ENCODE peak calls at places on chromosome 10, in five cellular contexts. One of them, this sample, is unnamed.

GRCh38 chr10:127033569-127034175 is 128.4 kb downstream of the DOCK1 start:
- DNase-seq in osteoblast: no peak
- DNase-seq in brain microvascular endothelial cell: no peak
- DNase-seq in HCT116: no peak
- DNase-seq in neuronal stem cell: no peak
- DNase-seq in this sample: no peak

GRCh38 chr10:128047991-128048826 is 78.0 kb downstream of the MKI67 start:
- DNase-seq in osteoblast: peak; percentile 84
- DNase-seq in brain microvascular endothelial cell: peak; percentile 55
- DNase-seq in HCT116: no peak
- DNase-seq in neuronal stem cell: no peak
- DNase-seq in this sample: peak; percentile 39

GRCh38 chr10:117950408-117950807 is 96.3 kb downstream of the RAB11FIP2 start:
- DNase-seq in osteoblast: no peak
- DNase-seq in brain microvascular endothelial cell: no peak
- DNase-seq in HCT116: no peak
- DNase-seq in neuronal stem cell: no peak
- DNase-seq in this sample: no peak

GRCh38 chr10:127996586-127996985 is 89.7 kb downstream of the PTPRE start:
- DNase-seq in osteoblast: no peak
- DNase-seq in brain microvascular endothelial cell: no peak
- DNase-seq in HCT116: no peak
- DNase-seq in neuronal stem cell: no peak
- DNase-seq in this sample: no peak

GRCh38 chr10:36023939-36024338 is 381.8 kb upstream of the FZD8 start:
- DNase-seq in osteoblast: peak; percentile 77
- DNase-seq in brain microvascular endothelial cell: peak; percentile 88
- DNase-seq in HCT116: no peak
- DNase-seq in neuronal stem cell: no peak
- DNase-seq in this sample: no peak

GRCh38 chr10:63210611-63211196 is 77.6 kb downstream of the NRBF2 start:
- DNase-seq in osteoblast: no peak
- DNase-seq in brain microvascular endothelial cell: no peak
- DNase-seq in HCT116: no peak
- DNase-seq in neuronal stem cell: no peak
- DNase-seq in this sample: no peak

GRCh38 chr10:129774736-129775401 is 189.2 kb downstream of the EBF3 start:
- DNase-seq in osteoblast: peak; percentile 65
- DNase-seq in brain microvascular endothelial cell: no peak
- DNase-seq in HCT116: no peak
- DNase-seq in neuronal stem cell: no peak
- DNase-seq in this sample: no peak

GRCh38 chr10:22722770-22723169 is 8.4 kb upstream of the PIP4K2A start:
- DNase-seq in osteoblast: no peak
- DNase-seq in brain microvascular endothelial cell: no peak
- DNase-seq in HCT116: no peak
- DNase-seq in neuronal stem cell: no peak
- DNase-seq in this sample: no peak

GRCh38 chr10:58064714-58065528 is 202.8 kb downstream of the IPMK start:
- DNase-seq in osteoblast: peak; percentile 85
- DNase-seq in brain microvascular endothelial cell: peak; percentile 62
- DNase-seq in HCT116: peak; percentile 19
- DNase-seq in neuronal stem cell: peak; percentile 61
- DNase-seq in this sample: peak; percentile 45

GRCh38 chr10:69953851-69954250 is 98.8 kb upstream of the MACROH2A2 start:
- DNase-seq in osteoblast: no peak
- DNase-seq in brain microvascular endothelial cell: no peak
- DNase-seq in HCT116: no peak
- DNase-seq in neuronal stem cell: no peak
- DNase-seq in this sample: no peak

GRCh38 chr10:91493313-91493712 is 83.2 kb downstream of the HECTD2 start:
- DNase-seq in osteoblast: peak; percentile 62
- DNase-seq in brain microvascular endothelial cell: no peak
- DNase-seq in HCT116: peak; percentile 32
- DNase-seq in neuronal stem cell: no peak
- DNase-seq in this sample: no peak

GRCh38 chr10:88472540-88472939 is 110.6 kb downstream of the RNLS start:
- DNase-seq in osteoblast: no peak
- DNase-seq in brain microvascular endothelial cell: no peak
- DNase-seq in HCT116: no peak
- DNase-seq in neuronal stem cell: no peak
- DNase-seq in this sample: no peak

GRCh38 chr10:3926268-3926667 is 141.3 kb upstream of the KLF6 start:
- DNase-seq in osteoblast: no peak
- DNase-seq in brain microvascular endothelial cell: peak; percentile 9
- DNase-seq in HCT116: no peak
- DNase-seq in neuronal stem cell: no peak
- DNase-seq in this sample: no peak

GRCh38 chr10:17564911-17565310 is 52.3 kb downstream of the HACD1 start:
- DNase-seq in osteoblast: no peak
- DNase-seq in brain microvascular endothelial cell: no peak
- DNase-seq in HCT116: no peak
- DNase-seq in neuronal stem cell: no peak
- DNase-seq in this sample: no peak

GRCh38 chr10:30103595-30104310 is 44.4 kb upstream of the JCAD start:
- DNase-seq in osteoblast: no peak
- DNase-seq in brain microvascular endothelial cell: no peak
- DNase-seq in HCT116: no peak
- DNase-seq in neuronal stem cell: no peak
- DNase-seq in this sample: no peak

GRCh38 chr10:12327074-12327473 is 22.3 kb upstream of the CAMK1D start:
- DNase-seq in osteoblast: no peak
- DNase-seq in brain microvascular endothelial cell: no peak
- DNase-seq in HCT116: no peak
- DNase-seq in neuronal stem cell: no peak
- DNase-seq in this sample: no peak

GRCh38 chr10:129547583-129547982 is 80.5 kb downstream of the MGMT start:
- DNase-seq in osteoblast: no peak
- DNase-seq in brain microvascular endothelial cell: no peak
- DNase-seq in HCT116: no peak
- DNase-seq in neuronal stem cell: no peak
- DNase-seq in this sample: no peak

GRCh38 chr10:33145451-33146188 is 187.6 kb upstream of the ITGB1 start:
- DNase-seq in osteoblast: no peak
- DNase-seq in brain microvascular endothelial cell: no peak
- DNase-seq in HCT116: peak; percentile 82
- DNase-seq in neuronal stem cell: no peak
- DNase-seq in this sample: no peak

GRCh38 chr10:110843031-110843430 is 28.7 kb upstream of the PDCD4 start:
- DNase-seq in osteoblast: no peak
- DNase-seq in brain microvascular endothelial cell: no peak
- DNase-seq in HCT116: no peak
- DNase-seq in neuronal stem cell: no peak
- DNase-seq in this sample: peak; percentile 53

GRCh38 chr10:4033341-4033896 is 248.4 kb upstream of the KLF6 start:
- DNase-seq in osteoblast: no peak
- DNase-seq in brain microvascular endothelial cell: no peak
- DNase-seq in HCT116: no peak
- DNase-seq in neuronal stem cell: no peak
- DNase-seq in this sample: no peak

GRCh38 chr10:132528064-132528800 is 9.4 kb upstream of the INPP5A start:
- DNase-seq in osteoblast: peak; percentile 47
- DNase-seq in brain microvascular endothelial cell: no peak
- DNase-seq in HCT116: no peak
- DNase-seq in neuronal stem cell: no peak
- DNase-seq in this sample: no peak

GRCh38 chr10:128009768-128010167 is 102.9 kb downstream of the PTPRE start:
- DNase-seq in osteoblast: no peak
- DNase-seq in brain microvascular endothelial cell: peak; percentile 73
- DNase-seq in HCT116: no peak
- DNase-seq in neuronal stem cell: no peak
- DNase-seq in this sample: no peak

GRCh38 chr10:2839081-2839725 is 228.1 kb upstream of the PFKP start:
- DNase-seq in osteoblast: peak; percentile 72
- DNase-seq in brain microvascular endothelial cell: no peak
- DNase-seq in HCT116: no peak
- DNase-seq in neuronal stem cell: peak; percentile 17
- DNase-seq in this sample: peak; percentile 44

GRCh38 chr10:96370575-96371157 is 11.9 kb upstream of the OPALIN start:
- DNase-seq in osteoblast: peak; percentile 94
- DNase-seq in brain microvascular endothelial cell: peak; percentile 39
- DNase-seq in HCT116: peak; percentile 44
- DNase-seq in neuronal stem cell: peak; percentile 58
- DNase-seq in this sample: peak; percentile 51

GRCh38 chr10:98628241-98628640 is 181.5 kb upstream of the HPS1 start:
- DNase-seq in osteoblast: no peak
- DNase-seq in brain microvascular endothelial cell: no peak
- DNase-seq in HCT116: no peak
- DNase-seq in neuronal stem cell: no peak
- DNase-seq in this sample: no peak

DNA sequence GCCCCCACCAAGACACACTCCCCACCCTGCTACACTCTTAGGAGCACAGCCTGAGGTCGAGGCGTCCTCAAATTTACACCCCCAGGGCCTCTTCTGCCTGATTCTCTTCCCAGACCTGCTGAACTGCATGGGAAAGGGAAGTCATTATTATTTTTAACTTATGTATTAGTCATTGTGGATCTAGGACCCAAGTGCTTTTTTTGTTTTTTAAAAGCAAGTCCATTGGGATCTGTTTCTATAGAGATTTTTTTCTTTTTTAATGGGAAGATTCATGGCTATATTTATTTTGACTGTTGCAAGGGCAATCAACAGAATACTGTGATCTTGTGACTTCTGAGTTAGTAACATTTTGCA is 203.8 kb downstream of the ZMYND11 start:
- DNase-seq in osteoblast: no peak
- DNase-seq in brain microvascular endothelial cell: no peak
- DNase-seq in HCT116: no peak
- DNase-seq in neuronal stem cell: no peak
- DNase-seq in this sample: no peak
- H3K27ac ChIP-seq in osteoblast: peak overlapping the region; percentile 51
- H3K27ac ChIP-seq in brain microvascular endothelial cell: peak overlapping the region; percentile 54
- H3K27ac ChIP-seq in HCT116: no peak overlapping the region
- H3K27ac ChIP-seq in neuronal stem cell: no peak overlapping the region
- H3K27ac ChIP-seq in this sample: no peak overlapping the region

GRCh38 chr10:71798308-71798624 is 24.9 kb upstream of the VSIR start:
- DNase-seq in osteoblast: peak; percentile 65
- DNase-seq in brain microvascular endothelial cell: no peak
- DNase-seq in HCT116: no peak
- DNase-seq in neuronal stem cell: no peak
- DNase-seq in this sample: no peak
- H3K27ac ChIP-seq in osteoblast: no peak overlapping the region
- H3K27ac ChIP-seq in brain microvascular endothelial cell: no peak overlapping the region
- H3K27ac ChIP-seq in HCT116: no peak overlapping the region
- H3K27ac ChIP-seq in neuronal stem cell: no peak overlapping the region
- H3K27ac ChIP-seq in this sample: no peak overlapping the region

DNA sequence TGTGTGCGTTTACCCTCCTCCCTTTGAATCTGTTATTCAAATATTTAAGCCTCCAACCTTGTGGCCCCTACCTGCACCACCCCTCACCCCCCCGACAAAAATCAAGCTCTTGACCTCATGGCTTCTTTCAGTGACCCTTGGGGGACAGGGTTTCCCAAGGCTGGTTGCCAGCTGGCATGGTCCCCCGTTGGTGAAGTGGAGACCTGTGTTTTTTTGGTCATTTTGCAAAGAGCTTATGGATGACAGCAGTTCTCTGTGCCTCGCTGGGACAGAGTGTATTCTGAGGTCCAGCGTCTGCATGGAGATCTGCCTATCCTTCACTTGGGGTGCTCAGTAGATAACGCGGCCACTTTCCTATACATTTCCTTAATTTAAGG is 111.0 kb downstream of the TCF7L2 start:
- DNase-seq in osteoblast: no peak
- DNase-seq in brain microvascular endothelial cell: no peak
- DNase-seq in HCT116: no peak
- DNase-seq in neuronal stem cell: no peak
- DNase-seq in this sample: no peak
- H3K27ac ChIP-seq in osteoblast: peak overlapping the region; percentile 98
- H3K27ac ChIP-seq in brain microvascular endothelial cell: no peak overlapping the region
- H3K27ac ChIP-seq in HCT116: no peak overlapping the region
- H3K27ac ChIP-seq in neuronal stem cell: no peak overlapping the region
- H3K27ac ChIP-seq in this sample: peak overlapping the region; percentile 82

GRCh38 chr10:72314263-72314662 is 40.5 kb downstream of the DNAJB12 start:
- DNase-seq in osteoblast: no peak
- DNase-seq in brain microvascular endothelial cell: no peak
- DNase-seq in HCT116: no peak
- DNase-seq in neuronal stem cell: no peak
- DNase-seq in this sample: no peak
- H3K27ac ChIP-seq in osteoblast: no peak overlapping the region
- H3K27ac ChIP-seq in brain microvascular endothelial cell: no peak overlapping the region
- H3K27ac ChIP-seq in HCT116: no peak overlapping the region
- H3K27ac ChIP-seq in neuronal stem cell: no peak overlapping the region
- H3K27ac ChIP-seq in this sample: no peak overlapping the region

DNA sequence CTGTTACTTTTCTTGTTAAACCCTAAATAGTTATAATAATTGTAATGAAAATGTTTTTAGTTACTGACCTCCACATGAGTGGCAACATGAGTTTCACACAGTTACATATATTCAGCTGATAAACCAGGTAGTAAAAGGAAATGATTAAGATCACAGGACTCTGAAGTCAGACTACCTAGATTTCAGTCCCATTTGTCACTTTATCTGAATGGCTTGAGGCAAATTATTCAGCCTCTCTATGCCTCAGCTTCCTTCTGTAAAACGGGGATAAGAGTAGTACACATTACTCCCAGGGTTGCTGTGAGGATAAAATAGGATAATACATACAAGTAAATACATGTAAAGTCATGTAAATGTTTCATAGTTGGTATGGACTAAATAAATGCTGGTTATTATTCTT is 254.3 kb upstream of the LRRTM3 start:
- DNase-seq in osteoblast: no peak
- DNase-seq in brain microvascular endothelial cell: no peak
- DNase-seq in HCT116: no peak
- DNase-seq in neuronal stem cell: no peak
- DNase-seq in this sample: no peak
- H3K27ac ChIP-seq in osteoblast: no peak overlapping the region
- H3K27ac ChIP-seq in brain microvascular endothelial cell: no peak overlapping the region
- H3K27ac ChIP-seq in HCT116: no peak overlapping the region
- H3K27ac ChIP-seq in neuronal stem cell: no peak overlapping the region
- H3K27ac ChIP-seq in this sample: no peak overlapping the region

GRCh38 chr10:59995862-59996261 is 89.5 kb upstream of the CCDC6 start:
- DNase-seq in osteoblast: no peak
- DNase-seq in brain microvascular endothelial cell: no peak
- DNase-seq in HCT116: no peak
- DNase-seq in neuronal stem cell: no peak
- DNase-seq in this sample: no peak

GRCh38 chr10:59993931-59994330 is 87.6 kb upstream of the CCDC6 start:
- DNase-seq in osteoblast: no peak
- DNase-seq in brain microvascular endothelial cell: no peak
- DNase-seq in HCT116: no peak
- DNase-seq in neuronal stem cell: no peak
- DNase-seq in this sample: no peak

GRCh38 chr10:59991117-59991516 is 84.8 kb upstream of the CCDC6 start:
- DNase-seq in osteoblast: no peak
- DNase-seq in brain microvascular endothelial cell: no peak
- DNase-seq in HCT116: no peak
- DNase-seq in neuronal stem cell: no peak
- DNase-seq in this sample: no peak

GRCh38 chr10:59991661-59992060 is 85.3 kb upstream of the CCDC6 start:
- DNase-seq in osteoblast: no peak
- DNase-seq in brain microvascular endothelial cell: peak; percentile 38
- DNase-seq in HCT116: peak; percentile 56
- DNase-seq in neuronal stem cell: no peak
- DNase-seq in this sample: peak; percentile 75
- H3K27ac ChIP-seq in osteoblast: no peak overlapping the region
- H3K27ac ChIP-seq in brain microvascular endothelial cell: peak overlapping the region; percentile 19
- H3K27ac ChIP-seq in HCT116: no peak overlapping the region
- H3K27ac ChIP-seq in neuronal stem cell: no peak overlapping the region
- H3K27ac ChIP-seq in this sample: peak overlapping the region; percentile 30